ENCODE peak calls at places on chromosomes 6 and 20, in nine cellular contexts. One of them, this sample, is unnamed. For H3K36me3 and H3K4me1, the result is how much of the 10 kb centered on the place peaks cover.

GRCh38 chr6:156080371-156080770 is 624.7 kb upstream of the NOX3 start:
- DNase-seq in left ventricle myocardium inferior: no peak
- DNase-seq in Peyer's patch: no peak
- DNase-seq in ovary: no peak
- DNase-seq in MM.1S: no peak
- DNase-seq in Karpas-422: no peak
- DNase-seq in ascending aorta: no peak
- DNase-seq in hepatocyte: no peak
- DNase-seq in stomach: no peak
- DNase-seq in this sample: no peak

GRCh38 chr20:21179796-21180195 is 53.9 kb downstream of the KIZ start:
- DNase-seq in left ventricle myocardium inferior: no peak
- DNase-seq in Peyer's patch: no peak
- DNase-seq in ovary: no peak
- DNase-seq in MM.1S: no peak
- DNase-seq in Karpas-422: no peak
- DNase-seq in ascending aorta: no peak
- DNase-seq in hepatocyte: no peak
- DNase-seq in stomach: no peak
- DNase-seq in this sample: no peak

GRCh38 chr20:50721881-50722281 is 9.5 kb upstream of the PARD6B start:
- DNase-seq in left ventricle myocardium inferior: peak
- DNase-seq in Peyer's patch: peak
- DNase-seq in ovary: no peak
- DNase-seq in MM.1S: no peak
- DNase-seq in Karpas-422: no peak
- DNase-seq in ascending aorta: peak
- DNase-seq in hepatocyte: no peak
- DNase-seq in stomach: peak
- DNase-seq in this sample: no peak

GRCh38 chr6:134373966-134374365 is 56.1 kb upstream of the SGK1 start:
- DNase-seq in left ventricle myocardium inferior: no peak
- DNase-seq in Peyer's patch: no peak
- DNase-seq in ovary: no peak
- DNase-seq in MM.1S: no peak
- DNase-seq in Karpas-422: no peak
- DNase-seq in ascending aorta: no peak
- DNase-seq in hepatocyte: no peak
- DNase-seq in stomach: no peak
- DNase-seq in this sample: no peak

GRCh38 chr6:91482498-91482897 is 895.6 kb upstream of the MAP3K7 start:
- DNase-seq in left ventricle myocardium inferior: no peak
- DNase-seq in Peyer's patch: no peak
- DNase-seq in ovary: no peak
- DNase-seq in MM.1S: no peak
- DNase-seq in Karpas-422: no peak
- DNase-seq in ascending aorta: no peak
- DNase-seq in hepatocyte: no peak
- DNase-seq in stomach: no peak
- DNase-seq in this sample: no peak

GRCh38 chr20:31916724-31917123 is 35.1 kb downstream of the PDRG1 start:
- DNase-seq in left ventricle myocardium inferior: no peak
- DNase-seq in Peyer's patch: no peak
- DNase-seq in ovary: no peak
- DNase-seq in MM.1S: no peak
- DNase-seq in Karpas-422: no peak
- DNase-seq in ascending aorta: no peak
- DNase-seq in hepatocyte: no peak
- DNase-seq in stomach: no peak
- DNase-seq in this sample: no peak

GRCh38 chr6:14540276-14540675 is 422.7 kb downstream of the CD83 start:
- DNase-seq in left ventricle myocardium inferior: no peak
- DNase-seq in Peyer's patch: no peak
- DNase-seq in ovary: no peak
- DNase-seq in MM.1S: no peak
- DNase-seq in Karpas-422: no peak
- DNase-seq in ascending aorta: peak
- DNase-seq in hepatocyte: no peak
- DNase-seq in stomach: peak
- DNase-seq in this sample: no peak

GRCh38 chr6:7035837-7036249 is 71.9 kb upstream of the RREB1 start:
- DNase-seq in left ventricle myocardium inferior: no peak
- DNase-seq in Peyer's patch: no peak
- DNase-seq in ovary: no peak
- DNase-seq in MM.1S: no peak
- DNase-seq in Karpas-422: no peak
- DNase-seq in ascending aorta: no peak
- DNase-seq in hepatocyte: no peak
- DNase-seq in stomach: no peak
- DNase-seq in this sample: no peak

GRCh38 chr20:17943343-17943742 is 25.3 kb downstream of the SNX5 start:
- DNase-seq in left ventricle myocardium inferior: no peak
- DNase-seq in Peyer's patch: no peak
- DNase-seq in ovary: no peak
- DNase-seq in MM.1S: peak
- DNase-seq in Karpas-422: peak
- DNase-seq in ascending aorta: peak
- DNase-seq in hepatocyte: no peak
- DNase-seq in stomach: no peak
- DNase-seq in this sample: no peak
- H3K36me3 ChIP-seq in left ventricle myocardium inferior: half or more
- H3K36me3 ChIP-seq in Peyer's patch: under half
- H3K36me3 ChIP-seq in ovary: under half
- H3K36me3 ChIP-seq in MM.1S: under half
- H3K36me3 ChIP-seq in Karpas-422: half or more
- H3K36me3 ChIP-seq in ascending aorta: under half
- H3K36me3 ChIP-seq in hepatocyte: under half
- H3K36me3 ChIP-seq in stomach: half or more
- H3K36me3 ChIP-seq in this sample: under half

GRCh38 chr20:62359491-62360121 is 7.5 kb downstream of the LAMA5 start:
- DNase-seq in left ventricle myocardium inferior: peak
- DNase-seq in Peyer's patch: no peak
- DNase-seq in ovary: no peak
- DNase-seq in MM.1S: no peak
- DNase-seq in Karpas-422: no peak
- DNase-seq in ascending aorta: peak
- DNase-seq in hepatocyte: peak
- DNase-seq in stomach: no peak
- DNase-seq in this sample: peak
- H3K4me1 ChIP-seq in left ventricle myocardium inferior: half or more
- H3K4me1 ChIP-seq in Peyer's patch: under half
- H3K4me1 ChIP-seq in ovary: under half
- H3K4me1 ChIP-seq in MM.1S: under half
- H3K4me1 ChIP-seq in Karpas-422: under half
- H3K4me1 ChIP-seq in ascending aorta: half or more
- H3K4me1 ChIP-seq in hepatocyte: half or more
- H3K4me1 ChIP-seq in stomach: half or more
- H3K4me1 ChIP-seq in this sample: half or more

GRCh38 chr6:43625393-43625992 is 3.6 kb downstream of the GTPBP2 start:
- DNase-seq in left ventricle myocardium inferior: no peak
- DNase-seq in Peyer's patch: no peak
- DNase-seq in ovary: no peak
- DNase-seq in MM.1S: no peak
- DNase-seq in Karpas-422: no peak
- DNase-seq in ascending aorta: no peak
- DNase-seq in hepatocyte: no peak
- DNase-seq in stomach: no peak
- DNase-seq in this sample: no peak
- H3K36me3 ChIP-seq in left ventricle myocardium inferior: half or more
- H3K36me3 ChIP-seq in Peyer's patch: under half
- H3K36me3 ChIP-seq in ovary: under half
- H3K36me3 ChIP-seq in MM.1S: under half
- H3K36me3 ChIP-seq in Karpas-422: under half
- H3K36me3 ChIP-seq in ascending aorta: under half
- H3K36me3 ChIP-seq in hepatocyte: under half
- H3K36me3 ChIP-seq in stomach: half or more
- H3K36me3 ChIP-seq in this sample: under half

DNA sequence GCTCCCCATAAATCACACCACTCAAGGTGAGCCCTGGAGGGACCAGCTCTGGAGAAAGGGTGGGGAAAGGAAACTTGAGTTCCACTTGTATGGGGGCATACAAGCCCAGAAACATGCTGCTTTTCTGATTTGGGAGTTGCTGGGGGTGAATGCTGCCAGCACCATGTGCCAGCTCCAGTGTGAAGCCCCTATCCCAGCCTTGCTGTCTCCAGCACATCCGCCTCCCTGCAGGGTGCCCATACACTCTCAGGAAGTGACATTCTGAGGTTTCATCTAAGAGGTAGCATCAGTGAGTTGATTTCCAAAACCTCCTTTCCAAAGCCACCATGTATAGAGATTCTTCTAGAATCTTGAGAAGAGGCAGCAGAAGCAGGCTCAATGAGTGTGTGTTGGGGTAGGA is 147.8 kb downstream of the LRFN2 start:
- DNase-seq in left ventricle myocardium inferior: no peak
- DNase-seq in Peyer's patch: no peak
- DNase-seq in ovary: no peak
- DNase-seq in MM.1S: no peak
- DNase-seq in Karpas-422: no peak
- DNase-seq in ascending aorta: no peak
- DNase-seq in hepatocyte: no peak
- DNase-seq in stomach: no peak
- DNase-seq in this sample: no peak
- H3K4me1 ChIP-seq in left ventricle myocardium inferior: under half
- H3K4me1 ChIP-seq in Peyer's patch: under half
- H3K4me1 ChIP-seq in ovary: under half
- H3K4me1 ChIP-seq in MM.1S: under half
- H3K4me1 ChIP-seq in Karpas-422: under half
- H3K4me1 ChIP-seq in ascending aorta: under half
- H3K4me1 ChIP-seq in hepatocyte: under half
- H3K4me1 ChIP-seq in stomach: under half
- H3K4me1 ChIP-seq in this sample: under half

This sample was measured in Caco-2.